ENCODE peak calls at places on chromosomes 12 and 14, in seven cellular contexts. Z is GF-D8; G is head of caudate nucleus; P is hippocampal formation; B is HTR-8/SVneo; X is activated CD4-positive, alpha-beta T cell treated with anti-CD3 and anti-CD28 coated beads for 36 hours; D is T follicular helper cell. W is an unnamed sample.
A peak's percentile ranks its signal among the peaks of the same experiment; 100 is the strongest.

GRCh38 chr12:52234226-52234810 is 1.3 kb downstream of the KRT7 start:
- DNase-seq in P (no peak), Z (no peak), G (no peak), X (no peak), D (no peak), B (no peak), W (no peak)

GRCh38 chr12:6267007-6267721 is 43.3 kb upstream of the PLEKHG6 start:
- DNase-seq in Z (no peak), G (no peak), B (no peak), X (peak; percentile 84), D (no peak), P (no peak), W (peak; percentile 63)

GRCh38 chr12:115489253-115489652 is 788.2 kb downstream of the MED13L start:
- DNase-seq in G (no peak), X (no peak), P (no peak), D (no peak), B (no peak), Z (no peak), W (no peak)

GRCh38 chr14:95545769-95546168 is 10.9 kb downstream of the GLRX5 start:
- DNase-seq in B (peak; percentile 62), P (no peak), G (no peak), X (no peak), Z (no peak), D (no peak), W (peak; percentile 81)

GRCh38 chr14:89027097-89027740 is 202.8 kb downstream of the TTC8 start:
- DNase-seq in G (peak; percentile 81), X (peak; percentile 76), B (peak; percentile 78), P (peak; percentile 12), D (peak; percentile 26), Z (no peak), W (peak; percentile 82)

GRCh38 chr14:76810525-76810924 is 2.2 kb downstream of the ANGEL1 start:
- DNase-seq in B (no peak), D (no peak), P (no peak), Z (no peak), X (no peak), G (no peak), W (no peak)

GRCh38 chr14:52015411-52016030 is 26.2 kb downstream of the RTRAF start:
- DNase-seq in B (peak; percentile 17), X (peak; percentile 31), Z (no peak), P (peak; percentile 50), G (peak; percentile 80), D (no peak), W (no peak)

GRCh38 chr12:107027304-107028053 is 40.5 kb upstream of the MTERF2 start:
- DNase-seq in P (no peak), G (no peak), X (no peak), D (peak; percentile 12), Z (no peak), B (peak; percentile 48), W (peak; percentile 66)

GRCh38 chr14:84882830-84883229 is 647.1 kb upstream of the FLRT2 start:
- DNase-seq in D (no peak), Z (no peak), P (no peak), G (no peak), B (no peak), X (no peak), W (no peak)

GRCh38 chr12:66196806-66197205 is 7.8 kb downstream of the IRAK3 start:
- DNase-seq in Z (no peak), G (no peak), B (no peak), X (no peak), D (no peak), P (no peak), W (no peak)

GRCh38 chr14:89625988-89626806 is 209.2 kb upstream of the FOXN3 start:
- DNase-seq in X (peak; percentile 41), Z (no peak), P (no peak), B (no peak), G (no peak), D (no peak), W (no peak)

GRCh38 chr12:162467-163307 is 51.3 kb downstream of the SLC6A12 start:
- DNase-seq in G (no peak), D (no peak), Z (no peak), X (no peak), P (no peak), B (no peak), W (no peak)

GRCh38 chr14:88426271-88426670 is 40.8 kb downstream of the SPATA7 start:
- DNase-seq in D (no peak), G (no peak), B (no peak), Z (no peak), P (no peak), X (no peak), W (peak; percentile 6)

GRCh38 chr12:12653922-12654321 is 42.1 kb downstream of the GPR19 start:
- DNase-seq in D (no peak), X (no peak), G (no peak), B (no peak), P (no peak), Z (no peak), W (no peak)

GRCh38 chr12:47133981-47134380 is 54.2 kb upstream of the AMIGO2 start:
- DNase-seq in G (no peak), B (no peak), X (peak; percentile 35), Z (no peak), D (no peak), P (no peak), W (no peak)

GRCh38 chr14:91303924-91304229 is 59.4 kb upstream of the GPR68 start:
- DNase-seq in P (no peak), G (no peak), Z (no peak), D (no peak), X (no peak), B (no peak), W (no peak)

GRCh38 chr12:56628671-56629458 is 1.3 kb downstream of the BAZ2A start:
- DNase-seq in B (no peak), Z (peak; percentile 23), P (peak; percentile 61), X (peak; percentile 78), D (peak; percentile 55), G (peak; percentile 81), W (peak; percentile 75)

GRCh38 chr12:3190101-3190500 is 112.9 kb downstream of the TSPAN9 start:
- DNase-seq in G (no peak), X (no peak), B (no peak), Z (no peak), P (no peak), D (no peak), W (no peak)

GRCh38 chr12:65649126-65649525 is 175.2 kb upstream of the HMGA2 start:
- DNase-seq in X (no peak), D (no peak), B (peak; percentile 62), P (no peak), G (no peak), Z (no peak), W (peak; percentile 55)

GRCh38 chr14:52348796-52349195 is 34.7 kb downstream of the PTGER2 start:
- DNase-seq in G (no peak), Z (no peak), X (no peak), P (no peak), B (no peak), D (no peak), W (no peak)

GRCh38 chr14:102203382-102203781 is 63.7 kb downstream of the WDR20 start:
- DNase-seq in B (no peak), X (no peak), Z (no peak), D (no peak), P (no peak), G (no peak), W (no peak)

GRCh38 chr14:95023886-95024285 is 133.4 kb downstream of the DICER1 start:
- DNase-seq in X (no peak), B (no peak), P (no peak), G (no peak), Z (no peak), D (no peak), W (no peak)

GRCh38 chr14:71726639-71727085 is 205.6 kb upstream of the RGS6 start:
- DNase-seq in D (no peak), Z (no peak), P (no peak), B (no peak), G (no peak), X (no peak), W (no peak)

GRCh38 chr12:12365442-12365802 is 8.5 kb downstream of the BORCS5 start:
- DNase-seq in X (no peak), P (no peak), B (no peak), D (no peak), G (no peak), Z (no peak), W (no peak)